ENCODE peak calls at places on chromosomes 1 and 21, in nine cellular contexts. One of them, this sample, is unnamed.

GRCh38 chr1:162696286-162696862 is 64.1 kb downstream of the DDR2 start:
- DNase-seq in HepG2: peak; percentile 72
- DNase-seq in SK-N-SH: peak; percentile 57
- DNase-seq in K562: no peak
- DNase-seq in HCT116: peak; percentile 51
- DNase-seq in HL-60: no peak
- DNase-seq in GM12878: no peak
- DNase-seq in GM23338: peak; percentile 92
- DNase-seq in A549: peak; percentile 54
- DNase-seq in this sample: no peak

GRCh38 chr1:64574301-64574700 is 104.4 kb downstream of the CACHD1 start:
- DNase-seq in HepG2: no peak
- DNase-seq in SK-N-SH: no peak
- DNase-seq in HL-60: no peak
- DNase-seq in GM12878: no peak
- DNase-seq in A549: no peak
- DNase-seq in HCT116: no peak
- DNase-seq in GM23338: no peak
- DNase-seq in K562: no peak
- DNase-seq in this sample: no peak

GRCh38 chr1:39094685-39095084 is 68.5 kb downstream of the NDUFS5 start:
- DNase-seq in A549: no peak
- DNase-seq in SK-N-SH: no peak
- DNase-seq in HepG2: no peak
- DNase-seq in GM23338: no peak
- DNase-seq in HCT116: no peak
- DNase-seq in GM12878: no peak
- DNase-seq in HL-60: no peak
- DNase-seq in K562: no peak
- DNase-seq in this sample: no peak

GRCh38 chr1:98316286-98316685 is 345.2 kb upstream of the SNX7 start:
- DNase-seq in GM23338: no peak
- DNase-seq in K562: no peak
- DNase-seq in A549: no peak
- DNase-seq in HL-60: no peak
- DNase-seq in HCT116: no peak
- DNase-seq in SK-N-SH: no peak
- DNase-seq in GM12878: no peak
- DNase-seq in HepG2: no peak
- DNase-seq in this sample: no peak

GRCh38 chr1:106554294-106554693 is 502.2 kb upstream of the PRMT6 start:
- DNase-seq in HepG2: no peak
- DNase-seq in SK-N-SH: no peak
- DNase-seq in HL-60: no peak
- DNase-seq in GM23338: no peak
- DNase-seq in HCT116: no peak
- DNase-seq in K562: no peak
- DNase-seq in GM12878: no peak
- DNase-seq in A549: no peak
- DNase-seq in this sample: no peak

GRCh38 chr1:8939362-8939995 is 6.2 kb upstream of the CA6 start:
- DNase-seq in A549: no peak
- DNase-seq in SK-N-SH: no peak
- DNase-seq in GM23338: no peak
- DNase-seq in HepG2: no peak
- DNase-seq in GM12878: no peak
- DNase-seq in HL-60: peak; percentile 57
- DNase-seq in K562: no peak
- DNase-seq in HCT116: no peak
- DNase-seq in this sample: no peak

GRCh38 chr1:50208296-50208695 is 99.6 kb downstream of the ELAVL4 start:
- DNase-seq in SK-N-SH: peak; percentile 23
- DNase-seq in A549: no peak
- DNase-seq in GM12878: no peak
- DNase-seq in HepG2: no peak
- DNase-seq in HCT116: no peak
- DNase-seq in GM23338: no peak
- DNase-seq in HL-60: no peak
- DNase-seq in K562: no peak
- DNase-seq in this sample: no peak

GRCh38 chr1:98468111-98468717 is 193.3 kb upstream of the SNX7 start:
- DNase-seq in A549: peak; percentile 71
- DNase-seq in HCT116: peak; percentile 44
- DNase-seq in SK-N-SH: peak; percentile 9
- DNase-seq in HL-60: no peak
- DNase-seq in GM23338: peak; percentile 57
- DNase-seq in GM12878: no peak
- DNase-seq in K562: no peak
- DNase-seq in HepG2: peak; percentile 10
- DNase-seq in this sample: peak; percentile 42

GRCh38 chr21:43921979-43922945 is 57.2 kb downstream of the AGPAT3 start:
- DNase-seq in GM23338: no peak
- DNase-seq in SK-N-SH: no peak
- DNase-seq in GM12878: peak; percentile 69
- DNase-seq in HL-60: peak; percentile 56
- DNase-seq in HepG2: no peak
- DNase-seq in A549: no peak
- DNase-seq in HCT116: no peak
- DNase-seq in K562: peak; percentile 89
- DNase-seq in this sample: no peak

GRCh38 chr1:244409648-244410164 is 42.0 kb downstream of the ADSS2 start:
- DNase-seq in SK-N-SH: no peak
- DNase-seq in GM12878: peak; percentile 55
- DNase-seq in K562: no peak
- DNase-seq in HL-60: no peak
- DNase-seq in HepG2: no peak
- DNase-seq in HCT116: no peak
- DNase-seq in GM23338: no peak
- DNase-seq in A549: no peak
- DNase-seq in this sample: no peak

GRCh38 chr21:15301736-15302135 is 236.9 kb upstream of the NRIP1 start:
- DNase-seq in GM23338: no peak
- DNase-seq in HL-60: no peak
- DNase-seq in GM12878: no peak
- DNase-seq in A549: peak; percentile 32
- DNase-seq in HCT116: no peak
- DNase-seq in HepG2: peak; percentile 2
- DNase-seq in K562: no peak
- DNase-seq in SK-N-SH: no peak
- DNase-seq in this sample: no peak

GRCh38 chr1:12166834-12167492 is at the start of gene TNFRSF1B:
- DNase-seq in A549: no peak
- DNase-seq in K562: peak; percentile 96
- DNase-seq in HepG2: no peak
- DNase-seq in SK-N-SH: peak; percentile 91
- DNase-seq in HCT116: no peak
- DNase-seq in GM23338: peak; percentile 87
- DNase-seq in GM12878: no peak
- DNase-seq in HL-60: no peak
- DNase-seq in this sample: no peak

GRCh38 chr1:101964708-101965107 is 32.0 kb downstream of the OLFM3 start:
- DNase-seq in HCT116: no peak
- DNase-seq in HL-60: no peak
- DNase-seq in HepG2: no peak
- DNase-seq in GM12878: no peak
- DNase-seq in K562: no peak
- DNase-seq in A549: no peak
- DNase-seq in SK-N-SH: no peak
- DNase-seq in GM23338: no peak
- DNase-seq in this sample: no peak

GRCh38 chr1:114337417-114337816 is 173.6 kb downstream of the TRIM33 start:
- DNase-seq in GM12878: no peak
- DNase-seq in A549: no peak
- DNase-seq in K562: no peak
- DNase-seq in GM23338: no peak
- DNase-seq in HCT116: no peak
- DNase-seq in HepG2: no peak
- DNase-seq in HL-60: no peak
- DNase-seq in SK-N-SH: no peak
- DNase-seq in this sample: no peak

GRCh38 chr1:113976609-113977278 is 2.5 kb upstream of the OLFML3 start:
- DNase-seq in SK-N-SH: peak; percentile 38
- DNase-seq in K562: peak; percentile 46
- DNase-seq in HCT116: peak; percentile 3
- DNase-seq in HepG2: peak; percentile 37
- DNase-seq in A549: no peak
- DNase-seq in GM12878: no peak
- DNase-seq in HL-60: no peak
- DNase-seq in GM23338: peak; percentile 79
- DNase-seq in this sample: no peak

GRCh38 chr1:46184920-46185658 is 8.8 kb upstream of the P3R3URF start:
- DNase-seq in HCT116: no peak
- DNase-seq in K562: peak; percentile 44
- DNase-seq in GM23338: no peak
- DNase-seq in HepG2: no peak
- DNase-seq in SK-N-SH: no peak
- DNase-seq in A549: no peak
- DNase-seq in HL-60: no peak
- DNase-seq in GM12878: no peak
- DNase-seq in this sample: no peak

GRCh38 chr1:107689733-107690132 is 275.2 kb downstream of the VAV3 start:
- DNase-seq in SK-N-SH: no peak
- DNase-seq in GM12878: no peak
- DNase-seq in GM23338: no peak
- DNase-seq in HCT116: no peak
- DNase-seq in HL-60: no peak
- DNase-seq in A549: no peak
- DNase-seq in HepG2: no peak
- DNase-seq in K562: no peak
- DNase-seq in this sample: no peak

GRCh38 chr1:183578846-183579245 is 11.4 kb downstream of the NCF2 start:
- DNase-seq in GM12878: no peak
- DNase-seq in GM23338: no peak
- DNase-seq in SK-N-SH: no peak
- DNase-seq in A549: no peak
- DNase-seq in HepG2: no peak
- DNase-seq in K562: no peak
- DNase-seq in HL-60: no peak
- DNase-seq in HCT116: no peak
- DNase-seq in this sample: no peak

GRCh38 chr1:46221749-46222148 is 18.6 kb downstream of the LURAP1 start:
- DNase-seq in GM12878: no peak
- DNase-seq in K562: no peak
- DNase-seq in SK-N-SH: no peak
- DNase-seq in HL-60: no peak
- DNase-seq in GM23338: peak; percentile 75
- DNase-seq in HepG2: peak; percentile 24
- DNase-seq in A549: no peak
- DNase-seq in HCT116: no peak
- DNase-seq in this sample: no peak

GRCh38 chr1:234669499-234669898 is 59.5 kb upstream of the IRF2BP2 start:
- DNase-seq in GM12878: no peak
- DNase-seq in GM23338: no peak
- DNase-seq in HCT116: no peak
- DNase-seq in HepG2: no peak
- DNase-seq in K562: no peak
- DNase-seq in SK-N-SH: no peak
- DNase-seq in HL-60: no peak
- DNase-seq in A549: no peak
- DNase-seq in this sample: no peak

GRCh38 chr1:245576323-245576722 is 421.5 kb downstream of the KIF26B start:
- DNase-seq in HCT116: no peak
- DNase-seq in K562: no peak
- DNase-seq in GM12878: no peak
- DNase-seq in SK-N-SH: no peak
- DNase-seq in A549: no peak
- DNase-seq in HepG2: no peak
- DNase-seq in HL-60: no peak
- DNase-seq in GM23338: no peak
- DNase-seq in this sample: no peak

GRCh38 chr1:39800471-39800835 is 11.8 kb upstream of the BMP8B start:
- DNase-seq in HCT116: no peak
- DNase-seq in SK-N-SH: no peak
- DNase-seq in HL-60: peak; percentile 84
- DNase-seq in HepG2: no peak
- DNase-seq in GM12878: no peak
- DNase-seq in A549: no peak
- DNase-seq in GM23338: no peak
- DNase-seq in K562: no peak
- DNase-seq in this sample: no peak

DNA sequence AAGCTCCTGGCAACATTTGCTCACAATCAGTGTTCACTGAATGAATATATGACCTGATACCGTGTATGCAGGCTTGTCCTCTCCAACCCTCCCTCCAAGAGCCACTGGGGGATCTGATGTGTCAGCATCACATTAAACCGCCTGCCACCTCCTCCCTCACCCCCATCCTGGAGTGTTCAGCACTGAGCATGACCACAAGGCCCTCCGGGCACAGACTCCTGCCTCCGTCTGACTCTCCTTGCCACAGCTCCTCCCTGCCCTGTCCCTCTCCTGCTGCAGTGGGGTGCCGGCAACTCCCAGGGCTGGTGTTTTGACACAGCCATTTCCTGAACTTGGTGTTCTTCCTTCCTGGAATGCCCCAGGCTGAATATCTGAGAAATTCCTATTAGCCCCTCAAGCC is 136.7 kb downstream of the FCRL5 start:
- DNase-seq in GM12878: no peak
- DNase-seq in HCT116: no peak
- DNase-seq in GM23338: no peak
- DNase-seq in SK-N-SH: no peak
- DNase-seq in HepG2: no peak
- DNase-seq in K562: no peak
- DNase-seq in A549: no peak
- DNase-seq in HL-60: no peak
- DNase-seq in this sample: no peak
- TF ChIP-seq REST in GM12878: no peak
- TF ChIP-seq REST in HCT116: no peak
- TF ChIP-seq REST in GM23338: no peak
- TF ChIP-seq REST in SK-N-SH: no peak
- TF ChIP-seq REST in HepG2: no peak
- TF ChIP-seq REST in K562: no peak
- TF ChIP-seq REST in A549: no peak
- TF ChIP-seq REST in HL-60: no peak
- TF ChIP-seq REST in this sample: no peak

GRCh38 chr1:206465951-206466350 is 4.3 kb upstream of the IKBKE start:
- DNase-seq in HL-60: no peak
- DNase-seq in GM23338: no peak
- DNase-seq in K562: no peak
- DNase-seq in HCT116: no peak
- DNase-seq in HepG2: no peak
- DNase-seq in SK-N-SH: no peak
- DNase-seq in GM12878: no peak
- DNase-seq in A549: no peak
- DNase-seq in this sample: no peak
- TF ChIP-seq REST in HL-60: no peak
- TF ChIP-seq REST in GM23338: no peak
- TF ChIP-seq REST in K562: no peak
- TF ChIP-seq REST in HCT116: no peak
- TF ChIP-seq REST in HepG2: no peak
- TF ChIP-seq REST in SK-N-SH: no peak
- TF ChIP-seq REST in GM12878: no peak
- TF ChIP-seq REST in A549: no peak
- TF ChIP-seq REST in this sample: no peak

GRCh38 chr1:20389551-20389950 is 96.5 kb downstream of the CAMK2N1 start:
- DNase-seq in GM23338: no peak
- DNase-seq in K562: no peak
- DNase-seq in HL-60: no peak
- DNase-seq in A549: no peak
- DNase-seq in HepG2: no peak
- DNase-seq in GM12878: no peak
- DNase-seq in HCT116: no peak
- DNase-seq in SK-N-SH: no peak
- DNase-seq in this sample: no peak
- TF ChIP-seq REST in GM23338: no peak
- TF ChIP-seq REST in K562: no peak
- TF ChIP-seq REST in HL-60: no peak
- TF ChIP-seq REST in A549: no peak
- TF ChIP-seq REST in HepG2: no peak
- TF ChIP-seq REST in GM12878: no peak
- TF ChIP-seq REST in HCT116: no peak
- TF ChIP-seq REST in SK-N-SH: no peak
- TF ChIP-seq REST in this sample: no peak

GRCh38 chr1:237482777-237483176 is 407.9 kb downstream of the ZP4 start:
- DNase-seq in A549: no peak
- DNase-seq in GM12878: no peak
- DNase-seq in SK-N-SH: no peak
- DNase-seq in GM23338: no peak
- DNase-seq in HL-60: no peak
- DNase-seq in K562: no peak
- DNase-seq in HepG2: no peak
- DNase-seq in HCT116: no peak
- DNase-seq in this sample: no peak
- TF ChIP-seq REST in A549: no peak
- TF ChIP-seq REST in GM12878: no peak
- TF ChIP-seq REST in SK-N-SH: no peak
- TF ChIP-seq REST in GM23338: no peak
- TF ChIP-seq REST in HL-60: no peak
- TF ChIP-seq REST in K562: no peak
- TF ChIP-seq REST in HepG2: no peak
- TF ChIP-seq REST in HCT116: no peak
- TF ChIP-seq REST in this sample: no peak

This sample was measured in Panc1.